ENCODE peak calls at places on chromosome 13, in five cellular contexts. One of them, this sample, is unnamed.

GRCh38 chr13:26445092-26445491 is 112.4 kb upstream of the WASF3 start:
- DNase-seq in OCI-LY7: no peak
- DNase-seq in heart right ventricle: no peak
- DNase-seq in hepatocyte: no peak
- DNase-seq in ovary: no peak
- DNase-seq in this sample: no peak

GRCh38 chr13:36344886-36345437 is 1.2 kb downstream of the SPART start:
- DNase-seq in ovary: no peak
- DNase-seq in heart right ventricle: peak
- DNase-seq in hepatocyte: peak
- DNase-seq in OCI-LY7: no peak
- DNase-seq in this sample: no peak

GRCh38 chr13:79679334-79679733 is 198.4 kb downstream of the NDFIP2 start:
- DNase-seq in OCI-LY7: peak
- DNase-seq in hepatocyte: peak
- DNase-seq in heart right ventricle: peak
- DNase-seq in ovary: peak
- DNase-seq in this sample: peak

GRCh38 chr13:109256866-109257760 is 529.3 kb downstream of the IRS2 start:
- DNase-seq in OCI-LY7: no peak
- DNase-seq in ovary: no peak
- DNase-seq in hepatocyte: peak
- DNase-seq in heart right ventricle: peak
- DNase-seq in this sample: peak

GRCh38 chr13:75636339-75637095 is 387 bp downstream of the LMO7 start:
- DNase-seq in heart right ventricle: peak
- DNase-seq in OCI-LY7: peak
- DNase-seq in hepatocyte: peak
- DNase-seq in ovary: peak
- DNase-seq in this sample: peak

GRCh38 chr13:23505007-23505406 is 65.2 kb upstream of the TNFRSF19 start:
- DNase-seq in heart right ventricle: peak
- DNase-seq in hepatocyte: no peak
- DNase-seq in ovary: no peak
- DNase-seq in OCI-LY7: no peak
- DNase-seq in this sample: no peak

GRCh38 chr13:99967498-99967883 is 4.1 kb downstream of the ZIC5 start:
- DNase-seq in OCI-LY7: no peak
- DNase-seq in hepatocyte: no peak
- DNase-seq in heart right ventricle: no peak
- DNase-seq in ovary: no peak
- DNase-seq in this sample: no peak

GRCh38 chr13:70613295-70613694 is 505.0 kb upstream of the KLHL1 start:
- DNase-seq in hepatocyte: peak
- DNase-seq in OCI-LY7: no peak
- DNase-seq in heart right ventricle: no peak
- DNase-seq in ovary: no peak
- DNase-seq in this sample: no peak

GRCh38 chr13:84430441-84430840 is 548.2 kb upstream of the SLITRK1 start:
- DNase-seq in heart right ventricle: no peak
- DNase-seq in ovary: no peak
- DNase-seq in hepatocyte: no peak
- DNase-seq in OCI-LY7: no peak
- DNase-seq in this sample: no peak

GRCh38 chr13:23510544-23510916 is 59.7 kb upstream of the TNFRSF19 start:
- DNase-seq in OCI-LY7: no peak
- DNase-seq in heart right ventricle: no peak
- DNase-seq in hepatocyte: no peak
- DNase-seq in ovary: no peak
- DNase-seq in this sample: no peak

DNA sequence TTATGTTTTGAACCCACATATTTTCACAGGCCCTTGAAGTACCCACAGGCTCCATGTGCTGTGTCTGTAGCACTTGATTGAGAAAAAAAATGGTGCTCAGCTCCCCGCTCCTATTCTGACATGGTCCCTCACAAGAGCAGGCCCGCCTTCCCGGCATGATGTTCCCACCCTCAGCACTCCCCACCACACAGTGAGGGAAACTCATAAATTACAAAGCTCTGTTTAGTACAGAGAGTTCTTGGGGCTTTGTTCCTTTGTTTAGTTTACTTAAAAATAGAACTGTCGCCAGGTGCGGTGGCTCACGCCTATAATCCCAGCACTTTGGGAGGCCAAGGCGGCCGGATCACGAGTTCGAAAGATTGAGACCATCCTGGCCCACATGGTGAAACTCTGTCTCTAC is 25.9 kb upstream of the ABCC4 start:
- DNase-seq in ovary: no peak
- DNase-seq in hepatocyte: no peak
- DNase-seq in heart right ventricle: no peak
- DNase-seq in OCI-LY7: no peak
- DNase-seq in this sample: no peak
- TF ChIP-seq CTCF in ovary: no peak
- TF ChIP-seq CTCF in hepatocyte: no peak
- TF ChIP-seq CTCF in heart right ventricle: no peak
- TF ChIP-seq CTCF in OCI-LY7: no peak
- TF ChIP-seq CTCF in this sample: no peak

DNA sequence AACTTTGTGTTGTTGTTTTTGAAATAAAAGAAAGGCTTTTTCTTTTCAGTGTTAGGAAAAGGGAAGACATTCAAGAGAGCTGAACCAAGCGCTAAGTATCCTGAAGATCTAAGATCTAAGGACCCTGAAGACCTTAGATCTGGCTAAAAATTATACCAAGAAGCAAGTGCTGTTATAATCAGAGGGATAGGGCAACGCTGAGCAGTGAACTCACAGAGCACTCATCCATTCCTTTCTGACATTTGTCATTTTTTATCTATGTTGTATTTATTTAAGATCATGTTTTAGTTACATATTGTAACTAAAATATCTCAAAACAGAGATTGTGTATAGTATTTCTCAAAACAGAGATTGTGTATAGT is 60.5 kb upstream of the FAM216B start:
- DNase-seq in ovary: no peak
- DNase-seq in hepatocyte: no peak
- DNase-seq in OCI-LY7: no peak
- DNase-seq in heart right ventricle: no peak
- DNase-seq in this sample: no peak
- H3K4me3 ChIP-seq in ovary: no peak
- H3K4me3 ChIP-seq in hepatocyte: no peak
- H3K4me3 ChIP-seq in OCI-LY7: no peak
- H3K4me3 ChIP-seq in heart right ventricle: no peak
- H3K4me3 ChIP-seq in this sample: no peak

GRCh38 chr13:49421391-49421790 is 22.5 kb downstream of the CAB39L start:
- DNase-seq in heart right ventricle: no peak
- DNase-seq in OCI-LY7: peak
- DNase-seq in hepatocyte: peak
- DNase-seq in ovary: no peak
- DNase-seq in this sample: peak
- TF ChIP-seq CTCF in heart right ventricle: no peak
- TF ChIP-seq CTCF in OCI-LY7: peak
- TF ChIP-seq CTCF in hepatocyte: peak
- TF ChIP-seq CTCF in ovary: no peak
- TF ChIP-seq CTCF in this sample: peak

GRCh38 chr13:112202966-112203365 is 136.0 kb downstream of the SOX1 start:
- DNase-seq in heart right ventricle: no peak
- DNase-seq in hepatocyte: no peak
- DNase-seq in ovary: no peak
- DNase-seq in OCI-LY7: no peak
- DNase-seq in this sample: no peak

GRCh38 chr13:112203614-112204013 is 136.7 kb downstream of the SOX1 start:
- DNase-seq in ovary: no peak
- DNase-seq in OCI-LY7: no peak
- DNase-seq in hepatocyte: no peak
- DNase-seq in heart right ventricle: no peak
- DNase-seq in this sample: no peak

GRCh38 chr13:112204376-112204775 is 137.4 kb downstream of the SOX1 start:
- DNase-seq in heart right ventricle: no peak
- DNase-seq in ovary: no peak
- DNase-seq in hepatocyte: no peak
- DNase-seq in OCI-LY7: no peak
- DNase-seq in this sample: no peak

GRCh38 chr13:112205990-112206389 is 139.0 kb downstream of the SOX1 start:
- DNase-seq in heart right ventricle: no peak
- DNase-seq in ovary: no peak
- DNase-seq in hepatocyte: no peak
- DNase-seq in OCI-LY7: no peak
- DNase-seq in this sample: no peak

DNA sequence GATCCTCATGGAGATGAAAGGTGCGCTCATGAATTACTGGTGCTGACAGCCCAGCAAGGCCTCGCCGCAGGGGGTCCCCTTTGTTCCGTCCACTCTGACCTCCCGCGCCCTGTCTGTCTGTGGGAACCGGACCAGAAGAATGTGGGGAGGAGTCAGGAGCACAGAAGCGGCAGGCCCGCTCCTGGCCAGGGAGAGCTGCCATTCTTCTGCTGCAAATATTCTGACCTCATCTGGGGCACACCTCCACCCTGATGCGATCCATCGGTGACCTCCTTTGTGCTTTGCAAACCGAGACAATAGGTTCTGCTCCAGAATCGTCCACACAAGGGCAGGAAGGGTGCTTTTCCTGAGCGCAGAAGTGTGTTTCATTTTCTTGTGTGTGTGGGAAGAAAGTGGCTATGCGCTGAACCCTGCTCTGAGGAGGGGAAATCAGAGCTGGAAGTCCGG is 138.0 kb downstream of the SOX1 start:
- DNase-seq in hepatocyte: no peak
- DNase-seq in ovary: no peak
- DNase-seq in heart right ventricle: peak
- DNase-seq in OCI-LY7: no peak
- DNase-seq in this sample: no peak
- H3K4me3 ChIP-seq in hepatocyte: no peak
- H3K4me3 ChIP-seq in ovary: no peak
- H3K4me3 ChIP-seq in heart right ventricle: no peak
- H3K4me3 ChIP-seq in OCI-LY7: no peak
- H3K4me3 ChIP-seq in this sample: no peak

GRCh38 chr13:27953671-27954405 is 15.3 kb downstream of the CDX2 start:
- DNase-seq in heart right ventricle: peak
- DNase-seq in hepatocyte: peak
- DNase-seq in ovary: peak
- DNase-seq in OCI-LY7: no peak
- DNase-seq in this sample: peak
- TF ChIP-seq CTCF in heart right ventricle: peak
- TF ChIP-seq CTCF in hepatocyte: peak
- TF ChIP-seq CTCF in ovary: peak
- TF ChIP-seq CTCF in OCI-LY7: peak
- TF ChIP-seq CTCF in this sample: peak

GRCh38 chr13:27977476-27978300 is 8.6 kb upstream of the CDX2 start:
- DNase-seq in hepatocyte: no peak
- DNase-seq in OCI-LY7: no peak
- DNase-seq in ovary: no peak
- DNase-seq in heart right ventricle: no peak
- DNase-seq in this sample: peak

GRCh38 chr13:27979765-27980279 is 8.7 kb downstream of the URAD start:
- DNase-seq in OCI-LY7: no peak
- DNase-seq in heart right ventricle: no peak
- DNase-seq in hepatocyte: no peak
- DNase-seq in ovary: no peak
- DNase-seq in this sample: no peak

GRCh38 chr13:27976362-27977177 is 7.5 kb upstream of the CDX2 start:
- DNase-seq in heart right ventricle: no peak
- DNase-seq in OCI-LY7: no peak
- DNase-seq in hepatocyte: no peak
- DNase-seq in ovary: no peak
- DNase-seq in this sample: no peak

GRCh38 chr13:27979001-27979643 is 9.4 kb downstream of the URAD start:
- DNase-seq in ovary: no peak
- DNase-seq in heart right ventricle: no peak
- DNase-seq in hepatocyte: no peak
- DNase-seq in OCI-LY7: no peak
- DNase-seq in this sample: no peak

DNA sequence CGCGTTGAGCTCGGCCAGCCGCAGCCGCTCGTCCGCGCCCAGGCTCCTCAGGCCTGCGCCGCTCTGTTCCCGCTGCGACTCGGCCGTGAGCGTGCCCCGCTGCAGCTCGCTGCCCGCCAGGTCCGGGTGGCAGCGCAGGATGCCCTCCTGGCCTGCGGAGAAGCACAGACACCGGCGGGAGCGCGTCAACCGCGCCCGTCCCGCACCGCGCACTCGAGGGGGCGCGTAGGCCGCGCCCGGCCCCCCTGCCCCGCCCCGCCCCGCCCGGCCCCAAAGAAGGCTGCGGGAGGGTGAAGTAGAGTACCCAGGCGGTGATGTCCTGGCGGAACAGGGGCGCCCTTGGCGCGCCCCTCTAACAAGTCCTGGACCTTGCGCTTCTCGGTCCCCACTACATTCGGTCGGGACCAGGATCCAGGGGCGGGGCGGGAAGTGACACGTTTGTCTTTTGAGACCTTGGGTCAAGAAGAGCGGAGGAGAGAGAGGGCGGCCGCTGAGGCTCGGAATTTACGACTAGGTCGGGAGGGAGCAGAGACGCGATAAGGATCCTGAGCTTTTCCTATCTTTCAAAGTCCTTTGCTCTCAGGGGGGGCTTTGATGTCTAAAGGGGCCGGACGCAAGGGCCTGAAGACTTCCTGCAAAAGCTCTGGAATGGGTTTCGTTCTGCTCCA is 9.3 kb upstream of the CDX2 start:
- DNase-seq in hepatocyte: peak
- DNase-seq in OCI-LY7: no peak
- DNase-seq in heart right ventricle: no peak
- DNase-seq in ovary: no peak
- DNase-seq in this sample: peak
- H3K4me3 ChIP-seq in hepatocyte: peak
- H3K4me3 ChIP-seq in OCI-LY7: no peak
- H3K4me3 ChIP-seq in heart right ventricle: no peak
- H3K4me3 ChIP-seq in ovary: peak
- H3K4me3 ChIP-seq in this sample: peak

GRCh38 chr13:91580749-91581148 is 182.3 kb downstream of the GPC5 start:
- DNase-seq in hepatocyte: no peak
- DNase-seq in ovary: no peak
- DNase-seq in heart right ventricle: no peak
- DNase-seq in OCI-LY7: no peak
- DNase-seq in this sample: no peak

GRCh38 chr13:91576590-91576989 is 178.2 kb downstream of the GPC5 start:
- DNase-seq in heart right ventricle: no peak
- DNase-seq in hepatocyte: no peak
- DNase-seq in ovary: no peak
- DNase-seq in OCI-LY7: peak
- DNase-seq in this sample: no peak

GRCh38 chr13:91574756-91575155 is 176.3 kb downstream of the GPC5 start:
- DNase-seq in ovary: no peak
- DNase-seq in hepatocyte: no peak
- DNase-seq in OCI-LY7: no peak
- DNase-seq in heart right ventricle: no peak
- DNase-seq in this sample: no peak

DNA sequence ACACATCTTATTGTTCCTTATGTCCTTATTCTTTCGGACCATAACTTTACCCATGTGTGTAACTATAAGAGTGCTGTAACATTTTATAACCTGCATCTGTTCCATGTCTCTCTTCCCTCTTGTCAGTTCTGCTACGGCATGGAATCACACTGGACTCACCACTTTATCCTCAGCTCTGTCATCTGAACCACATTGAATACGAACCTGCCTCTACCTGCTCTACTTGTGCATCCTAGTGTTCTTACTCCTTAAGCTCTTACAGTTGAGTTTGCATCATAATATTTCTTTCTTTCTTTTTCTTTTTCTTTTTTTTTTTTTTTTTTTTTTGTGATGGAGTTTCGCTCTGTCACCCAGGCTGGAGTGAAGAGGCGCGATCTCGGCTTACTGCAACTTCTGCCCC is 180.9 kb downstream of the GPC5 start:
- DNase-seq in OCI-LY7: no peak
- DNase-seq in hepatocyte: no peak
- DNase-seq in ovary: no peak
- DNase-seq in heart right ventricle: no peak
- DNase-seq in this sample: no peak
- TF ChIP-seq CTCF in OCI-LY7: no peak
- TF ChIP-seq CTCF in hepatocyte: no peak
- TF ChIP-seq CTCF in ovary: no peak
- TF ChIP-seq CTCF in heart right ventricle: no peak
- TF ChIP-seq CTCF in this sample: no peak

This sample was measured in Caco-2.